ENCODE peak calls at places on chromosomes 4 and X, in nine cellular contexts. L, P, U, G, Z, B, S, C and F are unnamed samples.

GRCh38 chrX:26215869-26216268 is at the start of gene MAGEB5:
- DNase-seq in L (no peak), U (no peak), S (no peak), P (no peak), Z (no peak), G (no peak), B (no peak), C (no peak), F (no peak)

GRCh38 chr4:145231906-145232700 is 51.7 kb upstream of the OTUD4 start:
- DNase-seq in L (peak; percentile 65), U (no peak), P (no peak), Z (no peak), S (no peak), C (no peak), B (no peak), G (peak; percentile 77), F (no peak)

GRCh38 chr4:82909326-82909725 is 8.8 kb downstream of the THAP9 start:
- DNase-seq in U (no peak), C (no peak), G (no peak), P (no peak), S (no peak), B (no peak), L (no peak), Z (no peak), F (no peak)

GRCh38 chrX:64975989-64976672 is at the start of gene ZC4H2:
- DNase-seq in G (peak; percentile 70), U (peak; percentile 79), Z (peak; percentile 25), B (peak; percentile 54), P (peak; percentile 48), C (peak; percentile 80), S (peak; percentile 43), L (peak; percentile 76), F (peak; percentile 50)

GRCh38 chrX:7444967-7445366 is 297.0 kb upstream of the PUDP start:
- DNase-seq in U (no peak), L (no peak), B (no peak), G (no peak), P (no peak), C (no peak), S (no peak), Z (no peak), F (no peak)

GRCh38 chr4:148065069-148065468 is 333.2 kb downstream of the ARHGAP10 start:
- DNase-seq in G (peak; percentile 90), C (no peak), Z (no peak), P (no peak), B (no peak), S (no peak), L (peak; percentile 90), U (no peak), F (no peak)

GRCh38 chr4:108255203-108255747 is 86.5 kb upstream of the LEF1 start:
- DNase-seq in B (no peak), P (no peak), U (no peak), Z (no peak), L (no peak), S (no peak), G (no peak), C (peak; percentile 10), F (no peak)

GRCh38 chr4:88257726-88258125 is 26.6 kb downstream of the PPM1K start:
- DNase-seq in S (no peak), G (no peak), L (no peak), C (no peak), Z (no peak), U (no peak), B (no peak), P (no peak), F (no peak)

GRCh38 chr4:104615926-104616325 is 121.2 kb upstream of the CXXC4 start:
- DNase-seq in Z (no peak), P (no peak), G (no peak), C (no peak), B (no peak), L (no peak), S (no peak), U (peak; percentile 18), F (no peak)

GRCh38 chrX:11566814-11567213 is 98.9 kb downstream of the ARHGAP6 start:
- DNase-seq in G (peak; percentile 25), S (no peak), B (no peak), C (no peak), P (no peak), L (no peak), U (no peak), Z (no peak), F (no peak)

GRCh38 chr4:108611360-108611759 is 9.0 kb upstream of the RPL34 start:
- DNase-seq in B (no peak), L (no peak), P (no peak), S (no peak), U (no peak), G (peak; percentile 23), Z (no peak), C (no peak), F (no peak)

DNA sequence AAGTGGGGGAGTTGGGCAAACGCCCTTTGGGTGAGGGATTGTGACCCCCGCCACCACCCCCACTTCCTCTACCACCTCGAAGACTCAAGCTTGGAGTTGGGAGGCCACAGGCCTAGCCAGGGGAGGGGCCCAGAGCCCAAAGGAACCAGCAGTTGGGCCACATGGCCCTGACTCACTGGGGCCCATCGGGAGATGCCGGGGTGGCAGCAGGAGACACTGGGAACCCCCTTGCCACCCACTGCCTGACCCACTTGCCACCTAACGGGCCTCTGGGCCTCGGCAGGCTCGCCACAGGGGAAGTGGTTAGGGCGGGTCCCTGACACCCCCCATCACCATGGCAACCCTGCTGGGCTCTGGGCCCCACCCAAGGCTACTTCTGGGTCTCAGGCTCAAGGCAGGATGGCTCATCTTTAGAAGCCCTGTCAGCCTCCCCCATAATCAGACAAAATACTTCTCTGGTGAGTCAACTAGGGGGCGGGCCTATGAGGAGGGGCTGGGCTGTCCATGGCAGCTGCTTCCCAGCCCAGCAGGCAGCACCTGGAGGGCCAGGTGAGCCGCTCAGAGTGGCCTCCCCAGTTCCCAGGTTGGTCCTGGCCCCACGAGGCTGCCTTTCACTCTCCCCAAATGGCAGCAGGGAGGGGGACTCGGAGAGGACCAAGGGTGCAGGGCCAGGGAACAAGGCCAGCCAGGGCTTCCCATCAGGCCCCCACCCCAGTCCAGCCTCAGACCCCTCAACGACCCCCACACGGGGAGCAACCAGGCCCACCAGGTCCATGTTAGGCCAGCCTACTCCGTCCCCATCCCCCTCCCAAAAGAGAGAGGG is 5.6 kb downstream of the FLNA start:
- DNase-seq in P (peak; percentile 68), U (peak; percentile 82), G (peak; percentile 93), L (peak; percentile 90), S (peak; percentile 33), B (peak; percentile 62), Z (peak; percentile 91), C (peak; percentile 92), F (peak; percentile 45)
- H3K4me3 ChIP-seq in P (peak overlapping the region; percentile 98), U (peak overlapping the region; percentile 88), G (peak overlapping the region; percentile 86), L (peak overlapping the region; percentile 95), S (peak overlapping the region; percentile 66), B (peak overlapping the region; percentile 78), Z (peak overlapping the region; percentile 81), C (peak overlapping the region; percentile 36), F (peak overlapping the region; percentile 63)

DNA sequence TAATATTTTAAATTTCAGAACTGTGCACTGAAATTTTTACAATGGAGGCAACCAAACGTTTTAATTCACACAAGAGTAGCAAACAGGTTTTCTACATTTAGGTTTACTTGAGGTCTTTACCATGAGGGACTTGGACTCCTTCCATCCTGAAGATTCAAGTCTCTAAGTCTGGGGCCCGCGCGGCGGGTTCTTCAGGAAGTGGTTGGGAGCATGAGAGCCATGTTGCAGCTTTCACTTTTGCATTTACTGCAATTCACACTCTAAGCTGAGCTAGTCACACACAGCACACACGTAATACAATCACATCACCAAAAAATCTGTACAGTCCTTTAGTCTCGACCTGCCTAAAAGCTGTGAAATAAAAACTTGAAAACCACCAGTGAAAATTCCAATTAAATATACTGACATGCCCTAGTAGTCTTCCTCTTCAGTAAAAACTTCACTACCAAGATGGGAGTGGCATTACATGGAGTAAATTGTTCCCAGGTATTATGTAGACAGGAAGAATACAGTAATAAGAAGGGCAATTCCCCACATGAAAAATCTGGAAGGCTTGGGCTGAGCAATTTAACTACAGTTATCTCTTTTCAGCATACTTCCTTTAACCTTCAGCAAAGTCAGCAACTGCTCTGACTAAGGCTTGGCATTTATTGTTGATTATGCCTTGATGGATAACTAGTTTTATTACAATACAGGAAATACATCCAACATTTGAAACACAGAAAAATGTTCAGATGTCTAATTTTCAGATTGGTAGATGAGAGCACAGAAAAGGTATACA is 571.1 kb upstream of the DIPK2B start:
- DNase-seq in P (no peak), G (peak; percentile 68), Z (peak; percentile 51), L (peak; percentile 80), U (peak; percentile 30), C (peak; percentile 79), B (no peak), S (no peak), F (no peak)
- H3K4me3 ChIP-seq in P (peak overlapping the region; percentile 42), G (peak overlapping the region; percentile 72), Z (peak overlapping the region; percentile 77), L (peak overlapping the region; percentile 68), U (peak overlapping the region; percentile 67), C (no peak overlapping the region), B (peak overlapping the region; percentile 59), S (peak overlapping the region; percentile 5), F (no peak overlapping the region)

GRCh38 chr4:102531441-102531840 is 30.3 kb downstream of the NFKB1 start:
- DNase-seq in B (no peak), P (no peak), U (no peak), S (no peak), G (peak; percentile 16), L (peak; percentile 25), Z (no peak), C (no peak), F (no peak)
- H3K4me3 ChIP-seq in B (no peak overlapping the region), P (no peak overlapping the region), U (no peak overlapping the region), S (no peak overlapping the region), G (no peak overlapping the region), L (no peak overlapping the region), Z (no peak overlapping the region), C (no peak overlapping the region), F (no peak overlapping the region)

DNA sequence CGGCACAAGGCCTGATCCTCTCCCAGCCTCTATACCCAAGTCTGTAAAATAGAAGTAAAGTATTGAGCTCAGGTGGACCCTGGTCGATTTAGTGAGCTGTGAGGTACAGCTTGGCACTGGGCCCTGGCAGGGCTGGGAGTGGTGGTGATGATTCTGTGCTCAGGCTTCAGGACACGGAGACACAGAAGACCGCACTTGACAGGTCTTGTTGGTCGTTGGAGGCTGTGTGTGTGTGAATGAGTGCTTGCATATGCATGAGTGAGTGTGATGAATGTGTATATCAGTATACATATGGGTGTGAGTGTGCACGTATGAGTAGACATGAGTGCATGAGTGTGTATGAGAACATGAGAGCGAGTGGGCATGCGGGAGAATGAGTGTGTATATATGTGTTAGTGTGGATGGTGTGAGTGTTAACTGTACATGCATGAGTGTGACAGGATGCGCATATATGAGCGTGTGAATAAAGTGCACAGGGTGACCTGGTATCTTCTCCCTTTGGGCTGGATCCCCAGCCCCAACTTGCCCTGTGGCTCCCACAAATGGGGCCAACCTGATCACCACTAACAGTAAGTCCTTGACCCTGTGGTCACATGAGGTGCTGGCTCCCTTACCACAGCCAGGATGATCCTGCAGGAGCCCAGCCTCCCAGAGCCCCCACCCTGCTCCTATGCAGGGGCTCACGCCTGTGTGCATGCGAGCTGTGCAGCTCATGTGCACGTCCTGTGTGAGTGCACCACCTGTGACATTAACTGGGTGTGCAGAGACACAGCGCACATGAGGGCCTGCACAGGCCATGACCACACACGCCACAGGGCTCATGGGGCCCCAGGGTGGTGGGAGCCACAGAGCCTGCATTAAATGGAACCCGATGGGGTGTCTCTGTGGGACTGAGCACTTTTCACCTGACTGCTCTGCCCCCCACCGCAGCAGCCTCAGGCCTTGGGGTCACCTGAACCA is 20.8 kb downstream of the SH3BP2 start:
- DNase-seq in G (no peak), C (no peak), U (no peak), S (no peak), Z (no peak), P (no peak), L (no peak), B (no peak), F (no peak)
- H3K4me3 ChIP-seq in G (no peak overlapping the region), C (peak overlapping the region; percentile 27), U (peak overlapping the region; percentile 58), S (peak overlapping the region; percentile 56), Z (no peak overlapping the region), P (no peak overlapping the region), L (no peak overlapping the region), B (peak overlapping the region; percentile 60), F (no peak overlapping the region)